ENCODE peak calls at places on chromosomes 3 and 15, in six cellular contexts. A is PC-3, F is colonic mucosa, U is OCI-LY7, G is adrenal gland, M is aorta. V is an unnamed sample. For H3K4me1, the result is how much of the 10 kb centered on the place peaks cover.

GRCh38 chr3:32945136-32945535 is 6.3 kb upstream of the CCR4 start:
- DNase-seq in A (peak), F (no peak), U (no peak), G (no peak), M (no peak), V (no peak)

GRCh38 chr3:169379496-169380121 is 283.9 kb downstream of the MECOM start:
- DNase-seq in A (no peak), F (no peak), U (no peak), G (no peak), M (no peak), V (no peak)

GRCh38 chr3:184774996-184775715 is 36.8 kb upstream of the VPS8 start:
- DNase-seq in A (no peak), F (no peak), U (no peak), G (no peak), M (peak), V (no peak)

GRCh38 chr3:178186666-178187065 is 349.6 kb upstream of the KCNMB2 start:
- DNase-seq in A (no peak), F (no peak), U (no peak), G (no peak), M (no peak), V (no peak)

GRCh38 chr3:51379746-51380330 is 5.3 kb upstream of the MANF start:
- DNase-seq in A (no peak), F (no peak), U (no peak), G (no peak), M (no peak), V (no peak)

GRCh38 chr3:74489393-74489792 is 125.1 kb downstream of the CNTN3 start:
- DNase-seq in A (no peak), F (no peak), U (no peak), G (no peak), M (no peak), V (no peak)

GRCh38 chr3:62559831-62560445 is 186.6 kb upstream of the FEZF2 start:
- DNase-seq in A (peak), F (no peak), U (peak), G (no peak), M (no peak), V (peak)

GRCh38 chr3:28077566-28077965 is 163.9 kb upstream of the CMC1 start:
- DNase-seq in A (peak), F (no peak), U (no peak), G (peak), M (no peak), V (peak)

GRCh38 chr3:42159706-42160472 is 68.7 kb downstream of the TRAK1 start:
- DNase-seq in A (no peak), F (peak), U (peak), G (no peak), M (no peak), V (no peak)

GRCh38 chr3:66577804-66578203 is 77.0 kb upstream of the LRIG1 start:
- DNase-seq in A (no peak), F (no peak), U (no peak), G (no peak), M (no peak), V (no peak)

GRCh38 chr3:63864008-63864871 is 573 bp downstream of the ATXN7 start:
- DNase-seq in A (no peak), F (peak), U (peak), G (peak), M (peak), V (peak)

GRCh38 chr15:38504680-38505467 is 50.9 kb downstream of the FAM98B start:
- DNase-seq in A (no peak), F (no peak), U (no peak), G (no peak), M (no peak), V (no peak)

GRCh38 chr3:175356899-175357324 is 497.8 kb downstream of the NAALADL2 start:
- DNase-seq in A (peak), F (no peak), U (no peak), G (no peak), M (no peak), V (no peak)

GRCh38 chr3:195005251-195005620 is 265.7 kb downstream of the XXYLT1 start:
- DNase-seq in A (no peak), F (no peak), U (no peak), G (no peak), M (no peak), V (no peak)

GRCh38 chr3:27721717-27722564 is at the start of gene EOMES:
- DNase-seq in A (peak), F (peak), U (peak), G (peak), M (no peak), V (no peak)

GRCh38 chr3:119763466-119763865 is 18.4 kb upstream of the NR1I2 start:
- DNase-seq in A (no peak), F (no peak), U (no peak), G (no peak), M (no peak), V (no peak)

GRCh38 chr3:79729096-79729495 is 38.7 kb downstream of the ROBO1 start:
- DNase-seq in A (peak), F (no peak), U (no peak), G (peak), M (no peak), V (peak)

GRCh38 chr3:187066228-187066995 is 72.9 kb downstream of the RPL39L start:
- DNase-seq in A (peak), F (no peak), U (peak), G (no peak), M (no peak), V (peak)

GRCh38 chr15:42498212-42499038 is 3.0 kb downstream of the SNAP23 start:
- DNase-seq in A (no peak), F (no peak), U (no peak), G (no peak), M (no peak), V (no peak)

GRCh38 chr3:120129718-120130117 is 35.5 kb upstream of the GSK3B start:
- DNase-seq in A (peak), F (no peak), U (no peak), G (no peak), M (no peak), V (no peak)

GRCh38 chr3:105979961-105980360 is 111.1 kb upstream of the CBLB start:
- DNase-seq in A (peak), F (no peak), U (no peak), G (no peak), M (no peak), V (no peak)

GRCh38 chr15:57586661-57587404 is 4.9 kb upstream of the MYZAP start:
- DNase-seq in A (no peak), F (no peak), U (no peak), G (no peak), M (no peak), V (no peak)

GRCh38 chr15:89963301-89964288 is 37.5 kb upstream of the ZNF710 start:
- DNase-seq in A (no peak), F (no peak), U (no peak), G (peak), M (peak), V (no peak)

GRCh38 chr15:74207652-74208440 is 5.3 kb upstream of the STRA6 start:
- DNase-seq in A (no peak), F (no peak), U (no peak), G (no peak), M (no peak), V (peak)

GRCh38 chr3:155995525-155996370 is 124.6 kb upstream of the KCNAB1 start:
- DNase-seq in A (peak), F (no peak), U (peak), G (no peak), M (no peak), V (peak)

GRCh38 chr15:38059665-38060064 is 125.2 kb downstream of the TMCO5A start:
- DNase-seq in A (peak), F (no peak), U (no peak), G (no peak), M (no peak), V (no peak)

GRCh38 chr3:124812291-124813265 is 74.6 kb downstream of the ITGB5 start:
- DNase-seq in A (peak), F (peak), U (no peak), G (peak), M (peak), V (peak)

GRCh38 chr3:114442251-114442650 is 148.4 kb downstream of the TIGIT start:
- DNase-seq in A (peak), F (no peak), U (no peak), G (peak), M (no peak), V (peak)

GRCh38 chr3:129773942-129774663 is 119.4 kb downstream of the TMCC1 start:
- DNase-seq in A (no peak), F (no peak), U (no peak), G (no peak), M (no peak), V (no peak)

GRCh38 chr3:56744016-56744415 is 57.7 kb downstream of the ARHGEF3 start:
- DNase-seq in A (no peak), F (no peak), U (no peak), G (no peak), M (no peak), V (no peak)

GRCh38 chr3:58242340-58242739 is 4.7 kb downstream of the ABHD6 start:
- DNase-seq in A (peak), F (peak), U (no peak), G (peak), M (no peak), V (no peak)
- H3K27ac ChIP-seq in A (peak), F (no peak), U (no peak), G (peak), M (no peak), V (no peak)

GRCh38 chr15:81182031-81182745 is 14.5 kb upstream of the IL16 start:
- DNase-seq in A (no peak), F (no peak), U (no peak), G (no peak), M (no peak), V (no peak)

GRCh38 chr15:81181220-81181619 is 15.5 kb upstream of the IL16 start:
- DNase-seq in A (no peak), F (no peak), U (no peak), G (no peak), M (no peak), V (no peak)

GRCh38 chr15:81184188-81184587 is 12.5 kb upstream of the IL16 start:
- DNase-seq in A (no peak), F (no peak), U (no peak), G (no peak), M (no peak), V (no peak)

GRCh38 chr15:81182746-81183402 is 13.8 kb upstream of the IL16 start:
- DNase-seq in A (no peak), F (no peak), U (no peak), G (no peak), M (peak), V (no peak)

GRCh38 chr15:81183403-81183760 is 13.3 kb upstream of the IL16 start:
- DNase-seq in A (no peak), F (no peak), U (no peak), G (no peak), M (no peak), V (no peak)
- H3K4me3 ChIP-seq in A (no peak), F (no peak), U (no peak), G (peak), M (no peak), V (no peak)

GRCh38 chr3:127775398-127776109 is 46.8 kb downstream of the MGLL start:
- DNase-seq in A (no peak), F (no peak), U (no peak), G (no peak), M (peak), V (peak)

GRCh38 chr3:127777332-127777731 is 45.0 kb downstream of the MGLL start:
- DNase-seq in A (no peak), F (no peak), U (no peak), G (no peak), M (no peak), V (no peak)

GRCh38 chr3:127777861-127778711 is 44.2 kb downstream of the MGLL start:
- DNase-seq in A (no peak), F (no peak), U (no peak), G (no peak), M (no peak), V (no peak)

GRCh38 chr3:127774647-127775046 is 47.7 kb downstream of the MGLL start:
- DNase-seq in A (no peak), F (no peak), U (no peak), G (no peak), M (no peak), V (no peak)

DNA sequence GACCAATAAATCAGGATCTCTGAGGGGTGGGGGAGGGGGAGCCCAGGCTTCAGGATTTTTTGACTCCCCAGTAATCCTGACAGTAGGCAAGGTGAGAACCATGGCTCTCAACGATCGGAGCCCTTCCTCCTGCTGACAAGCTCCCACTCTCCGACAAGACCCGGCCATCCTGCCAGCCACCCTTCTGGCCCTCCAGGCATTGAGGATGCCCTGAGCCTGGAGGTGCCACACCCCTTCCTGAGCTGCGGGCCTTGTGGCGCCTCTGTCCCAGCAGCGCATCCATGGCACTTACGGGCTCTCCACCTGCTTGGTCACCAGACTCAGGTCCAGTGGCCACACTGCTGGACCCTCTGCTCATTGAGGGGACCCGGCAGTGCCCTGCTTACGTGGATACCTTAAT is 46.0 kb downstream of the MGLL start:
- DNase-seq in A (no peak), F (no peak), U (no peak), G (no peak), M (no peak), V (no peak)
- H3K4me1 ChIP-seq in A (under half), F (under half), U (under half), G (under half), M (under half), V (under half)

GRCh38 chr3:46535746-46536145 is 30.4 kb downstream of the LRRC2 start:
- DNase-seq in A (no peak), F (no peak), U (no peak), G (no peak), M (no peak), V (no peak)
- H3K27ac ChIP-seq in A (no peak), F (no peak), U (no peak), G (no peak), M (no peak), V (no peak)

GRCh38 chr15:75723847-75724660 is 11.4 kb upstream of the CSPG4 start:
- DNase-seq in A (peak), F (peak), U (no peak), G (peak), M (peak), V (peak)
- H3K4me3 ChIP-seq in A (no peak), F (no peak), U (no peak), G (no peak), M (no peak), V (no peak)

GRCh38 chr15:78059110-78059839 is 18.2 kb downstream of the TBC1D2B start:
- DNase-seq in A (peak), F (no peak), U (peak), G (no peak), M (no peak), V (peak)
- H3K4me1 ChIP-seq in A (under half), F (under half), U (half or more), G (half or more), M (under half), V (under half)

GRCh38 chr3:4804161-4805058 is 174.8 kb upstream of the BHLHE40 start:
- DNase-seq in A (no peak), F (no peak), U (no peak), G (no peak), M (no peak), V (no peak)
- H3K27ac ChIP-seq in A (no peak), F (no peak), U (no peak), G (no peak), M (no peak), V (no peak)

V was measured in SJCRH30.